ENCODE peak calls at places on chromosome 22, in six cellular contexts. One of them, this sample, is unnamed.

GRCh38 chr22:21712751-21713427 is 22.7 kb downstream of the YPEL1 start:
- DNase-seq in mesenteric fat pad: no peak
- DNase-seq in T-helper 2 cell: no peak
- DNase-seq in AG20443: peak
- DNase-seq in GM03348: peak
- DNase-seq in adrenal gland: peak
- DNase-seq in this sample: no peak

GRCh38 chr22:28180804-28181203 is 261.7 kb upstream of the PITPNB start:
- DNase-seq in mesenteric fat pad: no peak
- DNase-seq in T-helper 2 cell: no peak
- DNase-seq in AG20443: peak
- DNase-seq in GM03348: peak
- DNase-seq in adrenal gland: no peak
- DNase-seq in this sample: no peak

GRCh38 chr22:45235851-45236342 is 4.8 kb downstream of the KIAA0930 start:
- DNase-seq in mesenteric fat pad: no peak
- DNase-seq in T-helper 2 cell: no peak
- DNase-seq in AG20443: no peak
- DNase-seq in GM03348: no peak
- DNase-seq in adrenal gland: no peak
- DNase-seq in this sample: peak

GRCh38 chr22:38655532-38656255 is 498 bp downstream of the FAM227A start:
- DNase-seq in mesenteric fat pad: no peak
- DNase-seq in T-helper 2 cell: no peak
- DNase-seq in AG20443: no peak
- DNase-seq in GM03348: no peak
- DNase-seq in adrenal gland: peak
- DNase-seq in this sample: no peak

GRCh38 chr22:22687638-22688500 is 43.5 kb downstream of the GGTLC2 start:
- DNase-seq in mesenteric fat pad: peak
- DNase-seq in T-helper 2 cell: no peak
- DNase-seq in AG20443: peak
- DNase-seq in GM03348: peak
- DNase-seq in adrenal gland: peak
- DNase-seq in this sample: no peak

GRCh38 chr22:21960200-21961126 is 7.8 kb upstream of the PPM1F start:
- DNase-seq in mesenteric fat pad: no peak
- DNase-seq in T-helper 2 cell: no peak
- DNase-seq in AG20443: no peak
- DNase-seq in GM03348: no peak
- DNase-seq in adrenal gland: peak
- DNase-seq in this sample: no peak

GRCh38 chr22:49976439-49977175 is 16.0 kb downstream of the PIM3 start:
- DNase-seq in mesenteric fat pad: peak
- DNase-seq in T-helper 2 cell: no peak
- DNase-seq in AG20443: no peak
- DNase-seq in GM03348: no peak
- DNase-seq in adrenal gland: no peak
- DNase-seq in this sample: no peak

GRCh38 chr22:31104869-31105268 is 2.5 kb downstream of the SELENOM start:
- DNase-seq in mesenteric fat pad: no peak
- DNase-seq in T-helper 2 cell: no peak
- DNase-seq in AG20443: no peak
- DNase-seq in GM03348: no peak
- DNase-seq in adrenal gland: no peak
- DNase-seq in this sample: no peak

GRCh38 chr22:37345863-37346514 is 63.7 kb downstream of the CYTH4 start:
- DNase-seq in mesenteric fat pad: no peak
- DNase-seq in T-helper 2 cell: no peak
- DNase-seq in AG20443: peak
- DNase-seq in GM03348: peak
- DNase-seq in adrenal gland: peak
- DNase-seq in this sample: no peak

GRCh38 chr22:46770726-46771125 is 8.3 kb downstream of the TBC1D22A start:
- DNase-seq in mesenteric fat pad: no peak
- DNase-seq in T-helper 2 cell: no peak
- DNase-seq in AG20443: no peak
- DNase-seq in GM03348: no peak
- DNase-seq in adrenal gland: peak
- DNase-seq in this sample: no peak

GRCh38 chr22:43346521-43346929 is 3.4 kb upstream of the SCUBE1 start:
- DNase-seq in mesenteric fat pad: peak
- DNase-seq in T-helper 2 cell: peak
- DNase-seq in AG20443: peak
- DNase-seq in GM03348: peak
- DNase-seq in adrenal gland: peak
- DNase-seq in this sample: peak

GRCh38 chr22:42664976-42665831 is 16.0 kb upstream of the CYB5R3 start:
- DNase-seq in mesenteric fat pad: no peak
- DNase-seq in T-helper 2 cell: no peak
- DNase-seq in AG20443: no peak
- DNase-seq in GM03348: no peak
- DNase-seq in adrenal gland: no peak
- DNase-seq in this sample: peak

GRCh38 chr22:36641902-36642640 is 61.5 kb downstream of the CACNG2 start:
- DNase-seq in mesenteric fat pad: peak
- DNase-seq in T-helper 2 cell: no peak
- DNase-seq in AG20443: peak
- DNase-seq in GM03348: peak
- DNase-seq in adrenal gland: no peak
- DNase-seq in this sample: no peak

GRCh38 chr22:42217019-42217751 is 53.3 kb downstream of the TCF20 start:
- DNase-seq in mesenteric fat pad: no peak
- DNase-seq in T-helper 2 cell: no peak
- DNase-seq in AG20443: no peak
- DNase-seq in GM03348: no peak
- DNase-seq in adrenal gland: no peak
- DNase-seq in this sample: no peak

GRCh38 chr22:20186183-20186870 is 35.5 kb upstream of the CCDC188 start:
- DNase-seq in mesenteric fat pad: no peak
- DNase-seq in T-helper 2 cell: no peak
- DNase-seq in AG20443: no peak
- DNase-seq in GM03348: no peak
- DNase-seq in adrenal gland: no peak
- DNase-seq in this sample: no peak

GRCh38 chr22:37808294-37808657 is 542 bp downstream of the GCAT start:
- DNase-seq in mesenteric fat pad: no peak
- DNase-seq in T-helper 2 cell: no peak
- DNase-seq in AG20443: no peak
- DNase-seq in GM03348: no peak
- DNase-seq in adrenal gland: no peak
- DNase-seq in this sample: no peak

GRCh38 chr22:22710719-22711531 is 66.5 kb downstream of the GGTLC2 start:
- DNase-seq in mesenteric fat pad: peak
- DNase-seq in T-helper 2 cell: peak
- DNase-seq in AG20443: peak
- DNase-seq in GM03348: peak
- DNase-seq in adrenal gland: peak
- DNase-seq in this sample: peak

GRCh38 chr22:36331306-36331911 is 56.4 kb downstream of the MYH9 start:
- DNase-seq in mesenteric fat pad: no peak
- DNase-seq in T-helper 2 cell: peak
- DNase-seq in AG20443: peak
- DNase-seq in GM03348: peak
- DNase-seq in adrenal gland: peak
- DNase-seq in this sample: peak

GRCh38 chr22:36350751-36351594 is 36.8 kb downstream of the MYH9 start:
- DNase-seq in mesenteric fat pad: no peak
- DNase-seq in T-helper 2 cell: no peak
- DNase-seq in AG20443: peak
- DNase-seq in GM03348: no peak
- DNase-seq in adrenal gland: peak
- DNase-seq in this sample: no peak

GRCh38 chr22:48104786-48105185 is 1342.3 kb downstream of the TBC1D22A start:
- DNase-seq in mesenteric fat pad: peak
- DNase-seq in T-helper 2 cell: no peak
- DNase-seq in AG20443: no peak
- DNase-seq in GM03348: no peak
- DNase-seq in adrenal gland: no peak
- DNase-seq in this sample: no peak

GRCh38 chr22:28949788-28950187 is 66.4 kb downstream of the ZNRF3 start:
- DNase-seq in mesenteric fat pad: no peak
- DNase-seq in T-helper 2 cell: no peak
- DNase-seq in AG20443: no peak
- DNase-seq in GM03348: no peak
- DNase-seq in adrenal gland: no peak
- DNase-seq in this sample: no peak

GRCh38 chr22:42347281-42347824 is 76.9 kb upstream of the TCF20 start:
- DNase-seq in mesenteric fat pad: no peak
- DNase-seq in T-helper 2 cell: no peak
- DNase-seq in AG20443: no peak
- DNase-seq in GM03348: no peak
- DNase-seq in adrenal gland: no peak
- DNase-seq in this sample: no peak

GRCh38 chr22:43226368-43226979 is 39.5 kb upstream of the TTLL12 start:
- DNase-seq in mesenteric fat pad: no peak
- DNase-seq in T-helper 2 cell: no peak
- DNase-seq in AG20443: peak
- DNase-seq in GM03348: peak
- DNase-seq in adrenal gland: no peak
- DNase-seq in this sample: no peak

GRCh38 chr22:23774114-23774921 is 1.7 kb downstream of the MMP11 start:
- DNase-seq in mesenteric fat pad: no peak
- DNase-seq in T-helper 2 cell: no peak
- DNase-seq in AG20443: no peak
- DNase-seq in GM03348: no peak
- DNase-seq in adrenal gland: no peak
- DNase-seq in this sample: no peak

GRCh38 chr22:19510919-19511341 is 13.3 kb downstream of the CLDN5 start:
- DNase-seq in mesenteric fat pad: no peak
- DNase-seq in T-helper 2 cell: no peak
- DNase-seq in AG20443: no peak
- DNase-seq in GM03348: no peak
- DNase-seq in adrenal gland: no peak
- DNase-seq in this sample: no peak

GRCh38 chr22:32951807-32952153 is 106.4 kb downstream of the SYN3 start:
- DNase-seq in mesenteric fat pad: no peak
- DNase-seq in T-helper 2 cell: no peak
- DNase-seq in AG20443: no peak
- DNase-seq in GM03348: no peak
- DNase-seq in adrenal gland: peak
- DNase-seq in this sample: no peak

GRCh38 chr22:20198527-20199319 is 47.9 kb upstream of the CCDC188 start:
- DNase-seq in mesenteric fat pad: no peak
- DNase-seq in T-helper 2 cell: no peak
- DNase-seq in AG20443: no peak
- DNase-seq in GM03348: no peak
- DNase-seq in adrenal gland: no peak
- DNase-seq in this sample: no peak

GRCh38 chr22:26673485-26673884 is 16.1 kb downstream of the MIAT start:
- DNase-seq in mesenteric fat pad: no peak
- DNase-seq in T-helper 2 cell: no peak
- DNase-seq in AG20443: peak
- DNase-seq in GM03348: peak
- DNase-seq in adrenal gland: no peak
- DNase-seq in this sample: no peak

GRCh38 chr22:36277482-36278291 is 24.8 kb downstream of the APOL1 start:
- DNase-seq in mesenteric fat pad: no peak
- DNase-seq in T-helper 2 cell: no peak
- DNase-seq in AG20443: peak
- DNase-seq in GM03348: peak
- DNase-seq in adrenal gland: peak
- DNase-seq in this sample: peak

GRCh38 chr22:50532353-50532700 is 2.5 kb upstream of the TYMP start:
- DNase-seq in mesenteric fat pad: no peak
- DNase-seq in T-helper 2 cell: no peak
- DNase-seq in AG20443: no peak
- DNase-seq in GM03348: no peak
- DNase-seq in adrenal gland: no peak
- DNase-seq in this sample: no peak

GRCh38 chr22:45208993-45209838 is 31.5 kb downstream of the KIAA0930 start:
- DNase-seq in mesenteric fat pad: no peak
- DNase-seq in T-helper 2 cell: no peak
- DNase-seq in AG20443: peak
- DNase-seq in GM03348: peak
- DNase-seq in adrenal gland: peak
- DNase-seq in this sample: no peak

GRCh38 chr22:19117111-19117512 is 5.1 kb downstream of the DGCR2 start:
- DNase-seq in mesenteric fat pad: no peak
- DNase-seq in T-helper 2 cell: no peak
- DNase-seq in AG20443: no peak
- DNase-seq in GM03348: no peak
- DNase-seq in adrenal gland: no peak
- DNase-seq in this sample: no peak

GRCh38 chr22:47918276-47918928 is 1156.0 kb downstream of the TBC1D22A start:
- DNase-seq in mesenteric fat pad: no peak
- DNase-seq in T-helper 2 cell: no peak
- DNase-seq in AG20443: no peak
- DNase-seq in GM03348: no peak
- DNase-seq in adrenal gland: no peak
- DNase-seq in this sample: no peak